ENCODE peak calls at places on chromosome 18, in five cellular contexts. B is HCT116, A is GM23248, S is MM.1S, Q is HepG2. I is an unnamed sample.
A peak's percentile ranks its signal among the peaks of the same experiment; 100 is the strongest.

GRCh38 chr18:13500891-13501887 is 225.2 kb downstream of the FAM210A start:
- DNase-seq in B (no peak), A (peak; percentile 76), S (no peak), Q (no peak), I (no peak)

GRCh38 chr18:62200121-62200914 is 13.3 kb downstream of the RELCH start:
- DNase-seq in B (no peak), A (no peak), S (no peak), Q (no peak), I (no peak)

GRCh38 chr18:22543764-22544163 is 126.0 kb upstream of the CTAGE1 start:
- DNase-seq in B (no peak), A (no peak), S (no peak), Q (no peak), I (no peak)

GRCh38 chr18:62710417-62710816 is 4.9 kb upstream of the PHLPP1 start:
- DNase-seq in B (no peak), A (peak; percentile 64), S (no peak), Q (no peak), I (no peak)

GRCh38 chr18:67651438-67651837 is 134.9 kb upstream of the DSEL start:
- DNase-seq in B (no peak), A (peak; percentile 66), S (no peak), Q (no peak), I (no peak)

GRCh38 chr18:51751901-51752300 is 554.4 kb upstream of the MEX3C start:
- DNase-seq in B (no peak), A (peak; percentile 2), S (no peak), Q (no peak), I (no peak)

GRCh38 chr18:59700535-59700967 is 3.3 kb upstream of the CCBE1 start:
- DNase-seq in B (no peak), A (no peak), S (no peak), Q (no peak), I (no peak)

GRCh38 chr18:11002277-11002676 is 147.1 kb downstream of the PIEZO2 start:
- DNase-seq in B (no peak), A (no peak), S (no peak), Q (peak; percentile 79), I (no peak)

GRCh38 chr18:33372442-33372841 is 68.1 kb downstream of the CCDC178 start:
- DNase-seq in B (no peak), A (no peak), S (no peak), Q (no peak), I (no peak)

GRCh38 chr18:54880706-54881105 is 52.4 kb downstream of the RAB27B start:
- DNase-seq in B (no peak), A (peak; percentile 71), S (no peak), Q (no peak), I (no peak)

GRCh38 chr18:50656396-50656795 is 96.5 kb downstream of the MAPK4 start:
- DNase-seq in B (no peak), A (peak; percentile 7), S (no peak), Q (no peak), I (no peak)

GRCh38 chr18:44839239-44839666 is 158.6 kb downstream of the SETBP1 start:
- DNase-seq in B (no peak), A (peak; percentile 69), S (peak; percentile 52), Q (no peak), I (peak; percentile 91)

GRCh38 chr18:48949606-48950535 is 894 bp downstream of the SMAD7 start:
- DNase-seq in B (no peak), A (peak; percentile 74), S (peak; percentile 58), Q (no peak), I (peak; percentile 50)

GRCh38 chr18:59893971-59894370 is 5.8 kb upstream of the PMAIP1 start:
- DNase-seq in B (no peak), A (no peak), S (no peak), Q (no peak), I (no peak)

GRCh38 chr18:62037012-62037742 is 144.4 kb upstream of the RNF152 start:
- DNase-seq in B (no peak), A (peak; percentile 5), S (no peak), Q (no peak), I (no peak)

GRCh38 chr18:24837065-24837464 is 376.6 kb downstream of the HRH4 start:
- DNase-seq in B (no peak), A (peak; percentile 89), S (no peak), Q (no peak), I (no peak)

GRCh38 chr18:6821346-6821745 is 91.8 kb downstream of the ARHGAP28 start:
- DNase-seq in B (no peak), A (no peak), S (no peak), Q (no peak), I (no peak)
- H3K9ac ChIP-seq in B (no peak overlapping the region), A (no peak overlapping the region), S (no peak overlapping the region), Q (no peak overlapping the region), I (no peak overlapping the region)

GRCh38 chr18:4641969-4642368 is 186.9 kb upstream of the DLGAP1 start:
- DNase-seq in B (no peak), A (no peak), S (no peak), Q (no peak), I (no peak)

GRCh38 chr18:4640349-4641012 is 185.4 kb upstream of the DLGAP1 start:
- DNase-seq in B (no peak), A (no peak), S (no peak), Q (no peak), I (peak; percentile 44)

GRCh38 chr18:4636957-4637356 is 181.8 kb upstream of the DLGAP1 start:
- DNase-seq in B (no peak), A (no peak), S (no peak), Q (no peak), I (peak; percentile 87)

GRCh38 chr18:4638680-4639079 is 183.6 kb upstream of the DLGAP1 start:
- DNase-seq in B (no peak), A (no peak), S (no peak), Q (no peak), I (peak; percentile 79)

GRCh38 chr18:4639628-4640310 is 184.7 kb upstream of the DLGAP1 start:
- DNase-seq in B (no peak), A (no peak), S (peak; percentile 71), Q (no peak), I (peak; percentile 95)
- H2AFZ ChIP-seq in B (no peak overlapping the region), A (no peak overlapping the region), S (no peak overlapping the region), Q (no peak overlapping the region), I (no peak overlapping the region)

GRCh38 chr18:8745355-8746014 is 40.1 kb downstream of the MTCL1 start:
- DNase-seq in B (no peak), A (peak; percentile 88), S (peak; percentile 32), Q (no peak), I (no peak)

GRCh38 chr18:8744038-8744437 is 38.7 kb downstream of the MTCL1 start:
- DNase-seq in B (no peak), A (no peak), S (no peak), Q (no peak), I (no peak)

GRCh38 chr18:8744656-8745055 is 39.3 kb downstream of the MTCL1 start:
- DNase-seq in B (no peak), A (no peak), S (no peak), Q (no peak), I (no peak)

GRCh38 chr18:8742382-8743361 is 37.3 kb downstream of the MTCL1 start:
- DNase-seq in B (no peak), A (peak; percentile 41), S (peak; percentile 30), Q (no peak), I (no peak)

DNA sequence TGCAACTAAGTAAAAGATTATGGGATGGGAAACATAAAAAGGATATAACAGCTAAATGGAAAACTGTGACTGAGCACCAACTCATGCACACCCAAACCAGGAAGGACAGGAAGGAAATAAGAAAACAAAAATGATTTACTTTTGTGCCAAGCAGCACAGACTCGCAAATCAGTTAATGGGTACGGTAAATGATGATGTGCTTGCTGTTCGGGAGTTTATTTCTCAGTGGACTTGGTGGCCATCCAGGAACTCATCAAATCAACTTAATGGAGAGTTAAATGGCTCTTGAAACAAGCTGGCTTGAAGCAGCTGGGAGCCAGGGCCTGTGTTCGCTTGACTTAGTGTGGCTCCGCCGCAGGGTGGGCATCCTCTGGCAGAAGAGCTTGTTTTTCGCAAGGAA is 36.2 kb downstream of the MTCL1 start:
- DNase-seq in B (no peak), A (no peak), S (no peak), Q (no peak), I (no peak)
- H3K9me3 ChIP-seq in B (no peaks in the 10 kb centered on the region), A (no peaks in the 10 kb centered on the region), S (no peaks in the 10 kb centered on the region), Q (no peaks in the 10 kb centered on the region), I (no peaks in the 10 kb centered on the region)

GRCh38 chr18:2893676-2894075 is 46.9 kb downstream of the EMILIN2 start:
- DNase-seq in B (no peak), A (no peak), S (no peak), Q (no peak), I (no peak)
- H3K9ac ChIP-seq in B (no peak overlapping the region), A (no peak overlapping the region), S (no peak overlapping the region), Q (no peak overlapping the region), I (no peak overlapping the region)

GRCh38 chr18:31246460-31246859 is 71.5 kb upstream of the DSG1 start:
- DNase-seq in B (no peak), A (no peak), S (no peak), Q (no peak), I (peak; percentile 73)
- H2AFZ ChIP-seq in B (peak overlapping the region; percentile 85), A (no peak overlapping the region), S (no peak overlapping the region), Q (no peak overlapping the region), I (no peak overlapping the region)

GRCh38 chr18:78638889-78639596 is 340.6 kb upstream of the SALL3 start:
- DNase-seq in B (no peak), A (no peak), S (no peak), Q (no peak), I (no peak)
- H3K9me3 ChIP-seq in B (peaks cover 6% of the 10 kb centered on the region), A (no peaks in the 10 kb centered on the region), S (no peaks in the 10 kb centered on the region), Q (no peaks in the 10 kb centered on the region), I (peaks cover 18% of the 10 kb centered on the region)

GRCh38 chr18:58657081-58657480 is 14.2 kb upstream of the MALT1 start:
- DNase-seq in B (no peak), A (no peak), S (no peak), Q (no peak), I (no peak)

GRCh38 chr18:58659691-58660090 is 11.6 kb upstream of the MALT1 start:
- DNase-seq in B (no peak), A (no peak), S (no peak), Q (no peak), I (no peak)

GRCh38 chr18:58653814-58654509 is 17.3 kb upstream of the MALT1 start:
- DNase-seq in B (no peak), A (no peak), S (no peak), Q (no peak), I (no peak)

GRCh38 chr18:58657494-58657893 is 13.8 kb upstream of the MALT1 start:
- DNase-seq in B (no peak), A (no peak), S (no peak), Q (no peak), I (no peak)

DNA sequence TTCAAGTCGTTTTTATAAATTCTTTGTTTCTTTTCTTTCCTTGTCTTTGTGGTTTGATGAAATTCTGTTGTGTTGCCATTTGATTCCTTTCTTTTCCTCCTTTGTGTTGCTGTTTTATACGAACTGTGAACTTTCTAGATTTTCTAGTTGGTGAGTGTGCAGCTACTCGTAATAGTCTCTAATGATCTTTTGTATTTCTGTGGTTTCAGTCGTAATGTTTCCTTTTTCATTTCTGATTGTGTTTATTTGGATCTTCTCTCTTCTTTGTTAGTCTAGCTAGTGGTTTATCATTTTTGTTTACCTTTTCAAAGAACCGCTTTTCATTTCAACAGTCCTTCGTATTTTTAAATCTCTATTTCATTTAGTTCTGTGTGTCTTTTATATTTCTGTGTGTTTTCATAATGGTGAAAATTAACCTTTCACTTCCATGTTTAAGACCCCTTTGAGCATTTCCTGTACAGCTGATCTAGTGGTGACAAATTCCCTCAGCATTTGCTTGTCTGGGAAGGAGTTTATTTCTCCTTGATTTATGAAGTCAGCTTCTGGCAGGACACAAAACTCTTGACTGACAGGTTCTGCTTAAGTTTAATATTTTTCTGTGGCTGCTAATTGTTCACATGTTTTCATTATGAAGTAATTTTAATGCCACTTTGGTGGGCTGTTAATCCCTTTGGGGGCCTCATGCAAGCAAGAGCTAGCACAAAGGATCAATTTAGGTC is 16.2 kb upstream of the MALT1 start:
- DNase-seq in B (no peak), A (no peak), S (no peak), Q (no peak), I (no peak)
- H3K9ac ChIP-seq in B (no peak overlapping the region), A (no peak overlapping the region), S (no peak overlapping the region), Q (no peak overlapping the region), I (no peak overlapping the region)

GRCh38 chr18:34978533-34978893 is 62.7 kb upstream of the MAPRE2 start:
- DNase-seq in B (no peak), A (no peak), S (no peak), Q (no peak), I (peak; percentile 47)
- H2AFZ ChIP-seq in B (peak overlapping the region; percentile 73), A (peak overlapping the region; percentile 77), S (peak overlapping the region; percentile 98), Q (peak overlapping the region; percentile 30), I (peak overlapping the region; percentile 92)

I was measured in Karpas-422.